ENCODE peak calls at places on chromosome X, in five cellular contexts. One of them, this sample, is unnamed.

GRCh38 chrX:118780915-118781314 is 42.7 kb upstream of the ZCCHC12 start:
- DNase-seq in H9: no peak
- DNase-seq in RWPE1: no peak
- DNase-seq in SW 1271: no peak
- DNase-seq in pancreas: no peak
- DNase-seq in this sample: no peak

GRCh38 chrX:52031371-52031770 is 37.6 kb downstream of the MAGED4B start:
- DNase-seq in H9: no peak
- DNase-seq in RWPE1: no peak
- DNase-seq in SW 1271: no peak
- DNase-seq in pancreas: no peak
- DNase-seq in this sample: no peak

GRCh38 chrX:136207546-136207945 is 43.7 kb downstream of the MAP7D3 start:
- DNase-seq in H9: no peak
- DNase-seq in RWPE1: no peak
- DNase-seq in SW 1271: no peak
- DNase-seq in pancreas: no peak
- DNase-seq in this sample: no peak

GRCh38 chrX:47497274-47497673 is 14.3 kb upstream of the ZNF41 start:
- DNase-seq in H9: no peak
- DNase-seq in RWPE1: peak; percentile 27
- DNase-seq in SW 1271: no peak
- DNase-seq in pancreas: no peak
- DNase-seq in this sample: no peak

GRCh38 chrX:53440631-53441517 is 6.7 kb upstream of the HSD17B10 start:
- DNase-seq in H9: peak; percentile 36
- DNase-seq in RWPE1: peak; percentile 48
- DNase-seq in SW 1271: no peak
- DNase-seq in pancreas: peak; percentile 57
- DNase-seq in this sample: peak; percentile 66

GRCh38 chrX:63746278-63746677 is 38.7 kb downstream of the ARHGEF9 start:
- DNase-seq in H9: no peak
- DNase-seq in RWPE1: no peak
- DNase-seq in SW 1271: no peak
- DNase-seq in pancreas: no peak
- DNase-seq in this sample: no peak

GRCh38 chrX:39196192-39197102 is 395.2 kb downstream of the MID1IP1 start:
- DNase-seq in H9: no peak
- DNase-seq in RWPE1: peak; percentile 28
- DNase-seq in SW 1271: no peak
- DNase-seq in pancreas: peak; percentile 36
- DNase-seq in this sample: no peak

GRCh38 chrX:124215786-124216185 is 116.7 kb upstream of the TEX13D start:
- DNase-seq in H9: no peak
- DNase-seq in RWPE1: no peak
- DNase-seq in SW 1271: no peak
- DNase-seq in pancreas: no peak
- DNase-seq in this sample: no peak

GRCh38 chrX:119398974-119399771 is at the start of gene SLC25A43:
- DNase-seq in H9: peak; percentile 37
- DNase-seq in RWPE1: peak; percentile 51
- DNase-seq in SW 1271: no peak
- DNase-seq in pancreas: peak; percentile 25
- DNase-seq in this sample: peak; percentile 59

GRCh38 chrX:44344194-44344593 is 722 bp upstream of the EFHC2 start:
- DNase-seq in H9: peak; percentile 29
- DNase-seq in RWPE1: no peak
- DNase-seq in SW 1271: no peak
- DNase-seq in pancreas: no peak
- DNase-seq in this sample: peak; percentile 39

GRCh38 chrX:106168107-106168506 is at the start of gene PWWP3B:
- DNase-seq in H9: peak; percentile 62
- DNase-seq in RWPE1: peak; percentile 7
- DNase-seq in SW 1271: no peak
- DNase-seq in pancreas: peak; percentile 54
- DNase-seq in this sample: peak; percentile 46

GRCh38 chrX:69618803-69619202 is 2.9 kb downstream of the EDA start:
- DNase-seq in H9: no peak
- DNase-seq in RWPE1: no peak
- DNase-seq in SW 1271: no peak
- DNase-seq in pancreas: peak; percentile 24
- DNase-seq in this sample: no peak

GRCh38 chrX:104659037-104659744 is 93.2 kb downstream of the IL1RAPL2 start:
- DNase-seq in H9: no peak
- DNase-seq in RWPE1: peak; percentile 11
- DNase-seq in SW 1271: no peak
- DNase-seq in pancreas: peak; percentile 37
- DNase-seq in this sample: peak; percentile 48

GRCh38 chrX:80022363-80023031 is 7.9 kb downstream of the TBX22 start:
- DNase-seq in H9: peak; percentile 47
- DNase-seq in RWPE1: no peak
- DNase-seq in SW 1271: no peak
- DNase-seq in pancreas: no peak
- DNase-seq in this sample: no peak

GRCh38 chrX:81174286-81174685 is 27.4 kb downstream of the HMGN5 start:
- DNase-seq in H9: no peak
- DNase-seq in RWPE1: peak; percentile 0
- DNase-seq in SW 1271: no peak
- DNase-seq in pancreas: no peak
- DNase-seq in this sample: no peak

GRCh38 chrX:149504226-149504914 is 736 bp downstream of the IDS start:
- DNase-seq in H9: peak; percentile 69
- DNase-seq in RWPE1: no peak
- DNase-seq in SW 1271: no peak
- DNase-seq in pancreas: no peak
- DNase-seq in this sample: no peak